ENCODE peak calls at places on chromosomes 2 and 18, in nine cellular contexts. One of them, this sample, is unnamed.

GRCh38 chr2:154067124-154067523 is 195.4 kb downstream of the GALNT13 start:
- DNase-seq in progenitor cell of endocrine pancreas: no peak
- DNase-seq in pons: no peak
- DNase-seq in AG04450: no peak
- DNase-seq in activated CD4-positive, alpha-beta T cell treated with anti-CD3 and anti-CD28 coated beads, Interleukin-2, amount 50 U/mL, for 1 hour: no peak
- DNase-seq in cardiac fibroblast: no peak
- DNase-seq in tibial nerve: no peak
- DNase-seq in H4: no peak
- DNase-seq in stimulated activated CD4-positive, alpha-beta T cell treated with anti-CD3 and anti-CD28 coated beads, Interleukin-12 subunit alpha, Interleukin-12 subunit beta, amount 100 ng/mL, for 4 hours: no peak
- DNase-seq in this sample: no peak

GRCh38 chr2:72096181-72096580 is 51.5 kb downstream of the CYP26B1 start:
- DNase-seq in progenitor cell of endocrine pancreas: no peak
- DNase-seq in activated CD4-positive, alpha-beta T cell treated with anti-CD3 and anti-CD28 coated beads, Interleukin-2, amount 50 U/mL, for 1 hour: no peak
- DNase-seq in AG04450: no peak
- DNase-seq in cardiac fibroblast: no peak
- DNase-seq in H4: no peak
- DNase-seq in stimulated activated CD4-positive, alpha-beta T cell treated with anti-CD3 and anti-CD28 coated beads, Interleukin-12 subunit alpha, Interleukin-12 subunit beta, amount 100 ng/mL, for 4 hours: no peak
- DNase-seq in tibial nerve: no peak
- DNase-seq in pons: no peak
- DNase-seq in this sample: no peak

GRCh38 chr2:96114546-96114902 is 1.8 kb downstream of the ADRA2B start:
- DNase-seq in progenitor cell of endocrine pancreas: no peak
- DNase-seq in tibial nerve: no peak
- DNase-seq in AG04450: no peak
- DNase-seq in pons: no peak
- DNase-seq in H4: no peak
- DNase-seq in cardiac fibroblast: no peak
- DNase-seq in activated CD4-positive, alpha-beta T cell treated with anti-CD3 and anti-CD28 coated beads, Interleukin-2, amount 50 U/mL, for 1 hour: no peak
- DNase-seq in stimulated activated CD4-positive, alpha-beta T cell treated with anti-CD3 and anti-CD28 coated beads, Interleukin-12 subunit alpha, Interleukin-12 subunit beta, amount 100 ng/mL, for 4 hours: no peak
- DNase-seq in this sample: no peak

GRCh38 chr2:78999410-78999809 is 26.1 kb upstream of the REG3G start:
- DNase-seq in pons: peak
- DNase-seq in activated CD4-positive, alpha-beta T cell treated with anti-CD3 and anti-CD28 coated beads, Interleukin-2, amount 50 U/mL, for 1 hour: no peak
- DNase-seq in stimulated activated CD4-positive, alpha-beta T cell treated with anti-CD3 and anti-CD28 coated beads, Interleukin-12 subunit alpha, Interleukin-12 subunit beta, amount 100 ng/mL, for 4 hours: no peak
- DNase-seq in tibial nerve: no peak
- DNase-seq in cardiac fibroblast: peak
- DNase-seq in H4: no peak
- DNase-seq in progenitor cell of endocrine pancreas: no peak
- DNase-seq in AG04450: no peak
- DNase-seq in this sample: no peak

GRCh38 chr2:3198119-3198518 is 179.5 kb downstream of the EIPR1 start:
- DNase-seq in pons: peak
- DNase-seq in tibial nerve: no peak
- DNase-seq in activated CD4-positive, alpha-beta T cell treated with anti-CD3 and anti-CD28 coated beads, Interleukin-2, amount 50 U/mL, for 1 hour: peak
- DNase-seq in progenitor cell of endocrine pancreas: no peak
- DNase-seq in cardiac fibroblast: no peak
- DNase-seq in H4: no peak
- DNase-seq in AG04450: no peak
- DNase-seq in stimulated activated CD4-positive, alpha-beta T cell treated with anti-CD3 and anti-CD28 coated beads, Interleukin-12 subunit alpha, Interleukin-12 subunit beta, amount 100 ng/mL, for 4 hours: no peak
- DNase-seq in this sample: no peak

GRCh38 chr18:55912071-55912470 is 324.1 kb upstream of the TCF4 start:
- DNase-seq in H4: no peak
- DNase-seq in stimulated activated CD4-positive, alpha-beta T cell treated with anti-CD3 and anti-CD28 coated beads, Interleukin-12 subunit alpha, Interleukin-12 subunit beta, amount 100 ng/mL, for 4 hours: no peak
- DNase-seq in activated CD4-positive, alpha-beta T cell treated with anti-CD3 and anti-CD28 coated beads, Interleukin-2, amount 50 U/mL, for 1 hour: no peak
- DNase-seq in tibial nerve: no peak
- DNase-seq in progenitor cell of endocrine pancreas: no peak
- DNase-seq in cardiac fibroblast: peak
- DNase-seq in pons: no peak
- DNase-seq in AG04450: no peak
- DNase-seq in this sample: peak

GRCh38 chr2:108623616-108624015 is 89.3 kb downstream of the LIMS1 start:
- DNase-seq in AG04450: no peak
- DNase-seq in activated CD4-positive, alpha-beta T cell treated with anti-CD3 and anti-CD28 coated beads, Interleukin-2, amount 50 U/mL, for 1 hour: no peak
- DNase-seq in progenitor cell of endocrine pancreas: no peak
- DNase-seq in tibial nerve: no peak
- DNase-seq in cardiac fibroblast: peak
- DNase-seq in pons: no peak
- DNase-seq in stimulated activated CD4-positive, alpha-beta T cell treated with anti-CD3 and anti-CD28 coated beads, Interleukin-12 subunit alpha, Interleukin-12 subunit beta, amount 100 ng/mL, for 4 hours: no peak
- DNase-seq in H4: no peak
- DNase-seq in this sample: no peak

GRCh38 chr2:233940376-233941276 is 23.5 kb downstream of the TRPM8 start:
- DNase-seq in cardiac fibroblast: no peak
- DNase-seq in H4: no peak
- DNase-seq in tibial nerve: no peak
- DNase-seq in activated CD4-positive, alpha-beta T cell treated with anti-CD3 and anti-CD28 coated beads, Interleukin-2, amount 50 U/mL, for 1 hour: no peak
- DNase-seq in stimulated activated CD4-positive, alpha-beta T cell treated with anti-CD3 and anti-CD28 coated beads, Interleukin-12 subunit alpha, Interleukin-12 subunit beta, amount 100 ng/mL, for 4 hours: no peak
- DNase-seq in pons: peak
- DNase-seq in progenitor cell of endocrine pancreas: no peak
- DNase-seq in AG04450: no peak
- DNase-seq in this sample: no peak

GRCh38 chr2:54513364-54513715 is 57.2 kb downstream of the SPTBN1 start:
- DNase-seq in progenitor cell of endocrine pancreas: no peak
- DNase-seq in cardiac fibroblast: no peak
- DNase-seq in pons: no peak
- DNase-seq in activated CD4-positive, alpha-beta T cell treated with anti-CD3 and anti-CD28 coated beads, Interleukin-2, amount 50 U/mL, for 1 hour: no peak
- DNase-seq in tibial nerve: no peak
- DNase-seq in stimulated activated CD4-positive, alpha-beta T cell treated with anti-CD3 and anti-CD28 coated beads, Interleukin-12 subunit alpha, Interleukin-12 subunit beta, amount 100 ng/mL, for 4 hours: no peak
- DNase-seq in AG04450: no peak
- DNase-seq in H4: no peak
- DNase-seq in this sample: no peak

GRCh38 chr2:186868344-186868743 is 19.4 kb upstream of the ZSWIM2 start:
- DNase-seq in progenitor cell of endocrine pancreas: no peak
- DNase-seq in pons: no peak
- DNase-seq in AG04450: no peak
- DNase-seq in H4: no peak
- DNase-seq in tibial nerve: no peak
- DNase-seq in stimulated activated CD4-positive, alpha-beta T cell treated with anti-CD3 and anti-CD28 coated beads, Interleukin-12 subunit alpha, Interleukin-12 subunit beta, amount 100 ng/mL, for 4 hours: no peak
- DNase-seq in cardiac fibroblast: peak
- DNase-seq in activated CD4-positive, alpha-beta T cell treated with anti-CD3 and anti-CD28 coated beads, Interleukin-2, amount 50 U/mL, for 1 hour: no peak
- DNase-seq in this sample: no peak

GRCh38 chr2:69311017-69311416 is 76.0 kb downstream of the GFPT1 start:
- DNase-seq in progenitor cell of endocrine pancreas: no peak
- DNase-seq in activated CD4-positive, alpha-beta T cell treated with anti-CD3 and anti-CD28 coated beads, Interleukin-2, amount 50 U/mL, for 1 hour: no peak
- DNase-seq in pons: no peak
- DNase-seq in H4: no peak
- DNase-seq in cardiac fibroblast: no peak
- DNase-seq in stimulated activated CD4-positive, alpha-beta T cell treated with anti-CD3 and anti-CD28 coated beads, Interleukin-12 subunit alpha, Interleukin-12 subunit beta, amount 100 ng/mL, for 4 hours: no peak
- DNase-seq in tibial nerve: no peak
- DNase-seq in AG04450: no peak
- DNase-seq in this sample: no peak

GRCh38 chr2:12948231-12948962 is 231.7 kb downstream of the TRIB2 start:
- DNase-seq in stimulated activated CD4-positive, alpha-beta T cell treated with anti-CD3 and anti-CD28 coated beads, Interleukin-12 subunit alpha, Interleukin-12 subunit beta, amount 100 ng/mL, for 4 hours: no peak
- DNase-seq in tibial nerve: no peak
- DNase-seq in activated CD4-positive, alpha-beta T cell treated with anti-CD3 and anti-CD28 coated beads, Interleukin-2, amount 50 U/mL, for 1 hour: no peak
- DNase-seq in pons: no peak
- DNase-seq in progenitor cell of endocrine pancreas: no peak
- DNase-seq in cardiac fibroblast: peak
- DNase-seq in AG04450: peak
- DNase-seq in H4: peak
- DNase-seq in this sample: no peak

GRCh38 chr2:101364878-101365277 is 22.4 kb downstream of the CREG2 start:
- DNase-seq in stimulated activated CD4-positive, alpha-beta T cell treated with anti-CD3 and anti-CD28 coated beads, Interleukin-12 subunit alpha, Interleukin-12 subunit beta, amount 100 ng/mL, for 4 hours: no peak
- DNase-seq in tibial nerve: no peak
- DNase-seq in H4: no peak
- DNase-seq in AG04450: no peak
- DNase-seq in progenitor cell of endocrine pancreas: no peak
- DNase-seq in pons: no peak
- DNase-seq in cardiac fibroblast: no peak
- DNase-seq in activated CD4-positive, alpha-beta T cell treated with anti-CD3 and anti-CD28 coated beads, Interleukin-2, amount 50 U/mL, for 1 hour: no peak
- DNase-seq in this sample: no peak

GRCh38 chr18:11957636-11958035 is 23.7 kb upstream of the IMPA2 start:
- DNase-seq in tibial nerve: no peak
- DNase-seq in activated CD4-positive, alpha-beta T cell treated with anti-CD3 and anti-CD28 coated beads, Interleukin-2, amount 50 U/mL, for 1 hour: no peak
- DNase-seq in stimulated activated CD4-positive, alpha-beta T cell treated with anti-CD3 and anti-CD28 coated beads, Interleukin-12 subunit alpha, Interleukin-12 subunit beta, amount 100 ng/mL, for 4 hours: no peak
- DNase-seq in pons: no peak
- DNase-seq in progenitor cell of endocrine pancreas: no peak
- DNase-seq in AG04450: no peak
- DNase-seq in H4: no peak
- DNase-seq in cardiac fibroblast: no peak
- DNase-seq in this sample: peak

GRCh38 chr18:68035709-68036522 is 519.4 kb upstream of the DSEL start:
- DNase-seq in cardiac fibroblast: peak
- DNase-seq in pons: no peak
- DNase-seq in tibial nerve: no peak
- DNase-seq in stimulated activated CD4-positive, alpha-beta T cell treated with anti-CD3 and anti-CD28 coated beads, Interleukin-12 subunit alpha, Interleukin-12 subunit beta, amount 100 ng/mL, for 4 hours: no peak
- DNase-seq in H4: no peak
- DNase-seq in progenitor cell of endocrine pancreas: no peak
- DNase-seq in activated CD4-positive, alpha-beta T cell treated with anti-CD3 and anti-CD28 coated beads, Interleukin-2, amount 50 U/mL, for 1 hour: no peak
- DNase-seq in AG04450: no peak
- DNase-seq in this sample: no peak

GRCh38 chr2:172261292-172261691 is 158.6 kb upstream of the DLX2 start:
- DNase-seq in pons: no peak
- DNase-seq in tibial nerve: no peak
- DNase-seq in progenitor cell of endocrine pancreas: no peak
- DNase-seq in activated CD4-positive, alpha-beta T cell treated with anti-CD3 and anti-CD28 coated beads, Interleukin-2, amount 50 U/mL, for 1 hour: no peak
- DNase-seq in cardiac fibroblast: no peak
- DNase-seq in stimulated activated CD4-positive, alpha-beta T cell treated with anti-CD3 and anti-CD28 coated beads, Interleukin-12 subunit alpha, Interleukin-12 subunit beta, amount 100 ng/mL, for 4 hours: no peak
- DNase-seq in AG04450: no peak
- DNase-seq in H4: no peak
- DNase-seq in this sample: no peak

This sample was measured in foreskin melanocyte.